ENCODE peak calls at places on chromosomes 13 and 19, in seven cellular contexts. S is MM.1S, H is AG10803, R is thyroid gland, L is astrocyte of the cerebellum, O is spleen, M is left ventricle myocardium inferior. G is an unnamed sample.

GRCh38 chr19:51271015-51271600 is 20.2 kb downstream of the SIGLECL1 start:
- DNase-seq in S (no peak), H (no peak), R (no peak), L (no peak), O (no peak), M (peak), G (no peak)

GRCh38 chr19:16559896-16560295 is 12.3 kb downstream of the SLC35E1 start:
- DNase-seq in S (no peak), H (peak), R (no peak), L (peak), O (no peak), M (no peak), G (peak)

GRCh38 chr19:49475995-49476880 is 2.2 kb downstream of the FLT3LG start:
- DNase-seq in S (no peak), H (no peak), R (peak), L (no peak), O (no peak), M (no peak), G (no peak)

GRCh38 chr13:43263047-43263446 is 239.7 kb downstream of the DNAJC15 start:
- DNase-seq in S (no peak), H (no peak), R (no peak), L (no peak), O (no peak), M (no peak), G (no peak)

GRCh38 chr13:60000081-60000480 is 163.6 kb downstream of the DIAPH3 start:
- DNase-seq in S (no peak), H (peak), R (no peak), L (no peak), O (no peak), M (no peak), G (no peak)

GRCh38 chr13:32535748-32536147 is 2.8 kb downstream of the N4BP2L2 start:
- DNase-seq in S (no peak), H (no peak), R (no peak), L (no peak), O (no peak), M (no peak), G (no peak)

GRCh38 chr13:48318714-48319457 is 15.3 kb downstream of the RB1 start:
- DNase-seq in S (no peak), H (peak), R (peak), L (no peak), O (peak), M (no peak), G (no peak)

GRCh38 chr19:49790866-49791265 is 22.2 kb downstream of the FUZ start:
- DNase-seq in S (no peak), H (peak), R (no peak), L (no peak), O (no peak), M (peak), G (no peak)

GRCh38 chr19:10230904-10231623 is at the start of gene S1PR2:
- DNase-seq in S (peak), H (peak), R (peak), L (no peak), O (peak), M (peak), G (no peak)

GRCh38 chr13:114222461-114222968 is 12.2 kb upstream of the CDC16 start:
- DNase-seq in S (peak), H (no peak), R (peak), L (no peak), O (no peak), M (no peak), G (no peak)

GRCh38 chr13:112443191-112444000 is 67.2 kb downstream of the SPACA7 start:
- DNase-seq in S (no peak), H (no peak), R (no peak), L (no peak), O (peak), M (no peak), G (no peak)

GRCh38 chr13:68535329-68535728 is 1305.2 kb upstream of the PCDH9 start:
- DNase-seq in S (no peak), H (no peak), R (no peak), L (no peak), O (no peak), M (no peak), G (no peak)

GRCh38 chr13:94056362-94056990 is 423.0 kb downstream of the DCT start:
- DNase-seq in S (no peak), H (peak), R (no peak), L (no peak), O (no peak), M (no peak), G (no peak)

GRCh38 chr13:74129500-74130144 is 4.6 kb downstream of the KLF12 start:
- DNase-seq in S (no peak), H (peak), R (no peak), L (no peak), O (no peak), M (peak), G (no peak)

GRCh38 chr19:38647966-38648788 is 728 bp downstream of the ACTN4 start:
- DNase-seq in S (no peak), H (no peak), R (no peak), L (no peak), O (no peak), M (no peak), G (no peak)

GRCh38 chr19:12015015-12015752 is 20.3 kb downstream of the ZNF433 start:
- DNase-seq in S (no peak), H (no peak), R (no peak), L (no peak), O (no peak), M (no peak), G (no peak)

GRCh38 chr19:49851456-49852259 is 699 bp downstream of the PTOV1 start:
- DNase-seq in S (peak), H (no peak), R (peak), L (no peak), O (peak), M (no peak), G (no peak)

GRCh38 chr13:48068036-48068435 is 26.9 kb downstream of the MED4 start:
- DNase-seq in S (no peak), H (no peak), R (no peak), L (no peak), O (no peak), M (no peak), G (no peak)

GRCh38 chr19:13102666-13103584 is at the start of gene LYL1:
- DNase-seq in S (peak), H (no peak), R (peak), L (no peak), O (peak), M (peak), G (no peak)

GRCh38 chr13:36275190-36276002 is 22.2 kb downstream of the CCDC169 start:
- DNase-seq in S (peak), H (peak), R (peak), L (peak), O (no peak), M (no peak), G (no peak)

GRCh38 chr19:45070861-45071544 is 5.3 kb downstream of the ZNF296 start:
- DNase-seq in S (no peak), H (no peak), R (no peak), L (no peak), O (no peak), M (no peak), G (no peak)

GRCh38 chr19:30696514-30696913 is 324.3 kb downstream of the ZNF536 start:
- DNase-seq in S (peak), H (no peak), R (peak), L (no peak), O (no peak), M (no peak), G (no peak)

GRCh38 chr13:20127563-20128458 is 33.0 kb downstream of the GJA3 start:
- DNase-seq in S (peak), H (peak), R (peak), L (no peak), O (peak), M (peak), G (no peak)
- H3K4me3 ChIP-seq in S (peak), H (peak), R (peak), L (peak), O (peak), M (peak), G (peak)

GRCh38 chr13:100773923-100774641 is 99.5 kb upstream of the TMTC4 start:
- DNase-seq in S (no peak), H (no peak), R (no peak), L (no peak), O (no peak), M (no peak), G (no peak)
- TF ChIP-seq CTCF in S (no peak), H (no peak), R (no peak), L (no peak), O (no peak), M (no peak), G (no peak)

GRCh38 chr19:6476896-6477431 is 4.6 kb downstream of the DENND1C start:
- DNase-seq in S (no peak), H (no peak), R (no peak), L (no peak), O (no peak), M (no peak), G (no peak)
- H3K4me3 ChIP-seq in S (no peak), H (no peak), R (no peak), L (peak), O (no peak), M (peak), G (peak)

GRCh38 chr19:46489445-46490272 is 6.0 kb downstream of the PNMA8B start:
- DNase-seq in S (no peak), H (peak), R (peak), L (no peak), O (peak), M (peak), G (peak)
- TF ChIP-seq CTCF in S (no peak), H (peak), R (no peak), L (peak), O (peak), M (peak), G (peak)

DNA sequence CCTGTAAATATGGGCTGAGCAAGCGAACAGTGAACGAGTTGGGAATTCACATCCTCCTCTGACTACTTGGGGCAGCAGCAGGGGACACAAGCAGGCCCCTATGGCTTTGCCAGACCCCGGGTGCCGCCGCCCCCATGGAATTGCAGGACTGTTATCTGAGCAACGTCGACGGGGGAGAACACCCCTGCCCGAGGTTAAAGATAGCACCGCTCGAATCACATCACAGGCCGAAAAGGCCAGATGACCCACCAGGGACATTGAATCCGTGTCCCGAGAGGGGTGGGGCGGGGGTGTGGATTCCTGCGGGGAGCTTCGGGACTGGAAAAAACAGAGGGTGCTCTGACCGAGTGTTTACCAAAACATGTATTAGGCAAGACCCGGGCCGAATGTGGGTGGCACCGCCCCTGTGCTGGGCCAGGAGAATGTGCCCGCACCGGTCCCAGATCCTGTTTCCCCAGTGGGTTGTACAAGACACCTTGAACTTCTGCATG is 9.1 kb downstream of the FEM1A start:
- DNase-seq in S (no peak), H (no peak), R (no peak), L (no peak), O (no peak), M (no peak), G (no peak)
- H3K4me3 ChIP-seq in S (no peak), H (no peak), R (no peak), L (no peak), O (no peak), M (peak), G (no peak)

GRCh38 chr19:19404879-19405860 is at the start of gene GATAD2A:
- DNase-seq in S (peak), H (peak), R (peak), L (peak), O (peak), M (peak), G (peak)
- TF ChIP-seq CTCF in S (peak), H (peak), R (peak), L (no peak), O (peak), M (peak), G (peak)

GRCh38 chr13:20159646-20160345 is 1.1 kb downstream of the GJA3 start:
- DNase-seq in S (no peak), H (no peak), R (no peak), L (no peak), O (no peak), M (no peak), G (no peak)
- H3K4me3 ChIP-seq in S (peak), H (peak), R (no peak), L (peak), O (peak), M (peak), G (peak)

G was measured in retinal pigment epithelial cell.